ENCODE peak calls at places on chromosomes 1 and 21, in eight cellular contexts. F is GM12891, O is HL-60, E is GM23338, I is prostate gland, B is K562, C is endothelial cell of umbilical vein, X is stomach. Z is an unnamed sample.

GRCh38 chr1:31977361-31978131 is 36.1 kb upstream of the KHDRBS1 start:
- DNase-seq in I (no peak), C (peak), E (peak), B (peak), F (no peak), O (peak), X (no peak), Z (no peak)

GRCh38 chr1:89955311-89955710 is 39.6 kb upstream of the ZNF326 start:
- DNase-seq in O (no peak), X (no peak), F (no peak), I (no peak), E (no peak), C (no peak), B (no peak), Z (no peak)

GRCh38 chr1:119815361-119815760 is 4.1 kb upstream of the REG4 start:
- DNase-seq in X (no peak), C (no peak), O (no peak), B (peak), E (no peak), F (no peak), I (no peak), Z (no peak)

GRCh38 chr21:30257773-30258172 is 25.0 kb downstream of the KRTAP24-1 start:
- DNase-seq in C (no peak), F (no peak), O (no peak), E (peak), B (peak), I (no peak), X (no peak), Z (no peak)

GRCh38 chr1:33986389-33987095 is 122.7 kb downstream of the HMGB4 start:
- DNase-seq in B (no peak), O (no peak), F (no peak), E (no peak), X (peak), I (peak), C (no peak), Z (no peak)

GRCh38 chr1:241918879-241919278 is 38.7 kb upstream of the BECN2 start:
- DNase-seq in O (no peak), F (no peak), E (no peak), X (no peak), I (no peak), B (no peak), C (no peak), Z (no peak)

GRCh38 chr1:228073870-228074545 is 8.5 kb upstream of the ARF1 start:
- DNase-seq in I (no peak), F (no peak), B (peak), O (no peak), E (peak), C (no peak), X (peak), Z (no peak)

GRCh38 chr1:10508511-10508951 is 33.8 kb downstream of the PEX14 start:
- DNase-seq in C (no peak), I (no peak), O (no peak), E (peak), X (no peak), B (no peak), F (no peak), Z (no peak)

GRCh38 chr21:41956926-41957729 is 3.3 kb upstream of the C2CD2 start:
- DNase-seq in F (no peak), B (peak), E (no peak), I (no peak), C (peak), X (no peak), O (peak), Z (no peak)

GRCh38 chr1:72283204-72284083 is 1.1 kb upstream of the NEGR1 start:
- DNase-seq in C (peak), I (peak), O (peak), F (no peak), E (peak), B (no peak), X (peak), Z (peak)
- TF ChIP-seq POLR2AphosphoS5 in C (no peak), I (no peak), O (no peak), F (no peak), E (no peak), B (no peak), X (no peak), Z (no peak)

DNA sequence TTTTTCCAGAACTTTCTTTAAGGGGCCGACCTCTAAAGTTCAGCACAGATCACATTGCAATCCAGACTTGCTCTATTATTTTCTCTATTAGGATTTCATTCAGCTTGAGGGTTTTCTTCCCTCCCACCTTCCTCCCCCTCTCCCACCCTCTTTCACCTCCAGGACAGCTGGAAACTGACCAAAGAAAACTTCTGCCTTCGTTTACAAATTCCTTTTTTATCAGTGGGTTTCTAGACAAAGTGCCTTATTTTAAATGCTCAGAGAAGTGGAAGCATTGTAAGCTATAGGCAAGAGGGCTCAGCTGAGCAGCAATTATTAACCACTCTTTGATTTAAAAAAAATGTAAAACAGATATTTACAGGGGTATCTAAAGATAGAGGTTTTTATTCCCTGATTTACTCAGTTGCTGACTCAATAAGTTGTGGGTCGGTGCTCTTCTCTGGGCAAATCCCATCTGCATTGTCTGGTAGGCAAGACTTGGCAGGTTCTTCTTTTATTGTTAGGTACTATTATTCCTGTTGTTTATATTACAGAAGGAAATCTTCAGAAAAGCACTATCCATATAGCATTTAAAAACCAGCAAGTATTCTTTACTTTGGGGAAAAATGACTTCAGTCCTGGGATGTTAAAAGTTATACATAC is 277.0 kb upstream of the C1orf105 start:
- DNase-seq in B (no peak), F (no peak), O (no peak), C (peak), X (no peak), E (no peak), I (no peak), Z (no peak)
- TF ChIP-seq POLR2AphosphoS5 in B (no peak), F (no peak), O (no peak), C (no peak), X (no peak), E (no peak), I (no peak), Z (no peak)

GRCh38 chr1:229270547-229271447 is at the start of gene RAB4A:
- DNase-seq in F (peak), X (peak), O (peak), I (peak), B (peak), E (peak), C (peak), Z (peak)
- TF ChIP-seq POLR2AphosphoS5 in F (peak), X (peak), O (peak), I (peak), B (peak), E (peak), C (peak), Z (peak)

DNA sequence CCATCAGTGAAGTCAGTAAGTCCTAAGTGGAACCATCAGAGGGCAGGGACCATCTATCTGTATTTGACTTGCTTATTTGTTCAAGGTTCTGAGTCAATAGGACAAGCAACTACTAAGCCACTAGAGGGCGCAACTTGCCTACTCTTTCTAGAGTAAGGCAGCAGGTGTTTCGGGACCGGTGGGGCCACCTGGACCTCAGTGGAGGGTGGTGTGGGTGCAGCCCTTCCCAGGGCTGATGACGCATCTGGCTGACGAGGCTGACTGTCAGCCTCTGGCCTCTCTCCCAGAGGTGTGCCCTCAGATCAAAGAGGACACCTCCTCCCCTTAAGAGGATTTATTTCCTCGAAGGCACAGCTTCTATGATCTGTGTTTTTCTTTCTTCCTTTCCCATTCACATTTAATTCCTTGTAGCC is 6.6 kb downstream of the CBR3 start:
- DNase-seq in B (peak), O (peak), C (peak), E (peak), X (peak), F (peak), I (peak), Z (peak)
- TF ChIP-seq POLR2AphosphoS5 in B (no peak), O (no peak), C (no peak), E (no peak), X (no peak), F (no peak), I (peak), Z (no peak)

DNA sequence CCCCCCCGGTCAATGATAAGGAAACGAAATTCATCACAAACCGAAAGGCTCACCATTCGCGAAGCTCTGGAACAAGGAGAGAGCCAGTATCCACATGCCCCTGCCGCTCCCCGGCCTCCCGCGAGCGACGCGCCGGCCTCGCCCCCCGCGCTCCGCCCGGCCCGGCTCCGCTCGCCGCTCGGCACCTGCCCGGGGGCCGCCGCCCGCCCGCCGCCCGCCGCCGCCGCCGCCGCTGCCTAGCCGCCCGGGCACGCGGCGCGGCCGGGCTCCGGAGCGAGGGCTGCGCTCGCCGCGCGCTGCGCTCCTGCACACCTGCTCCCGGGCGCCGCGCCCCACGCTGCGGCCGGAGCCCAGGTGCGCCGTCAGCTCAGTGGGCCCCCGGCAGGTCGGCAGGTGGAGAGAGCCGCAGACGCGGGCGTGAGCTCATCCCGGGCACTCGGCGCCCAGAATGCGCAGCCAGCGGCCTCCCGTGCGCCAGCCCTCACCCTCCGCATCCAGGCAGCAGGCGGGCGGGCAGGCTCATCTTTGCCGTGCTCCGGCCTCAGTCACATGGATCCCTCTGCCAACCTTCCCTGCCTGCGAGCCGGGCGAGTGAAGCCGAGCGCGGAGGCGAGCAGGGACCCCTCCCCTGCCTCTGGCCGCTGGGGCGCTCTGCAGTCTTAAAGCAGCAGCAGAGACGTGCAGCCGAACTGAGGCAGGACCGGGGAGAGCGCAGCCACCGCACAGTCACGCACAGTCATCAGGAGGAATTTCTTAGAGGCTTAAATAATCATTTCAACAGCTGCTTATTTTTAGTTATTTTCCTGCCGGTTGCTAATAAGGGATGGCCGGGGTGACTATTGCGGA is at the start of gene DSCAM:
- DNase-seq in C (no peak), I (no peak), F (no peak), E (peak), B (no peak), O (no peak), X (no peak), Z (peak)
- TF ChIP-seq POLR2AphosphoS5 in C (no peak), I (no peak), F (no peak), E (no peak), B (no peak), O (no peak), X (no peak), Z (no peak)

GRCh38 chr1:197618065-197618464 is 157.2 kb downstream of the DENND1B start:
- DNase-seq in O (no peak), B (no peak), C (peak), E (no peak), F (no peak), X (no peak), I (no peak), Z (no peak)
- TF ChIP-seq POLR2AphosphoS5 in O (no peak), B (no peak), C (no peak), E (no peak), F (no peak), X (no peak), I (no peak), Z (no peak)

GRCh38 chr21:45448283-45448809 is 43.4 kb downstream of the COL18A1 start:
- DNase-seq in F (no peak), E (no peak), C (no peak), O (no peak), X (no peak), B (no peak), I (no peak), Z (no peak)
- TF ChIP-seq POLR2AphosphoS5 in F (no peak), E (no peak), C (no peak), O (no peak), X (no peak), B (no peak), I (no peak), Z (no peak)

GRCh38 chr1:62212411-62212810 is 17.8 kb downstream of the L1TD1 start:
- DNase-seq in F (no peak), E (no peak), B (no peak), O (no peak), X (no peak), I (no peak), C (no peak), Z (no peak)

GRCh38 chr1:62209931-62210595 is 15.4 kb downstream of the L1TD1 start:
- DNase-seq in X (no peak), F (no peak), C (no peak), E (no peak), O (no peak), I (no peak), B (no peak), Z (no peak)

GRCh38 chr1:62208970-62209369 is 14.3 kb downstream of the L1TD1 start:
- DNase-seq in F (no peak), I (no peak), B (no peak), E (no peak), X (no peak), O (no peak), C (no peak), Z (no peak)

GRCh38 chr1:62210960-62211359 is 16.3 kb downstream of the L1TD1 start:
- DNase-seq in I (no peak), C (no peak), X (no peak), F (no peak), B (no peak), E (no peak), O (no peak), Z (no peak)

DNA sequence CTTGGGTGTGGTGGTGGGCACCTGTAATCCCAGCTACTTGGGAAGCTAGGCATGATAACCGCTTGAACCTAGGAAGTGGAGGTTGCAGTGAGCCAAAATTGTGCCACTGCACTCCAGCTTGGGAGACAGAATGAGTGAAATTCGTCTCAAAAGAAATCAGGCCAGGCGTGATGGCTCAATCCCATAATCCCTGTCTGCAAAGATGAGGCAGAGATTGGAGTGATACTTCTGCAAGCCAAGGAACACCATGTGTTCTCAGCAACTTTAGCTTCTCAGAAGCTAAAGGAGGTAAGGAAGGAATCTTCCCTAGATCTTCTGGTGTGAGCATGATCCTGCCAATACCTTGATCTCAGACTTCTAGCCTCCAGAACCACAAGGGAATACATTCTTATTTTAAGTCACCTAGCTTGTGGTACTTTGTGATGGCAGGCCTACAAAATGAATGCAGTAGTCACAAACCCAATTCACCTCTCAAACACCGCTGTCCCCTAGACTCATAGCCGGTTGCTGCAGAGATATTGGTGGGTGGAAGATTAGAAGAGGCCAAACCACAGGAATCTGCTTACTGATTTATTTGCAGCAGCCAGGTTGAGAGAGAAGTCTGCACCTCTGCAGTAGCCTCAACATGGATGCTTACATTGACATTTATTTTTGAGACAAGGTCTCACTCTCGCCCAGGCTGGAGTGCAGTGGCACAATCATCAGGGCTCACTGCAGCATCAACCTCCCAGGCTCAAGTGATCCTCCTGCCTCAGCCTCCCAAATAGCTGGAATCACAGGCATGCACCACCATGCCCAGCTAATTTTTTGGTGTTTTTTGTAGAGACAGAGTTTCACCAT is 18.6 kb downstream of the L1TD1 start:
- DNase-seq in C (no peak), F (no peak), B (no peak), X (no peak), E (peak), I (no peak), O (no peak), Z (no peak)
- TF ChIP-seq POLR2AphosphoS5 in C (no peak), F (no peak), B (no peak), X (no peak), E (peak), I (no peak), O (no peak), Z (no peak)

GRCh38 chr1:1540817-1541628 is 599 bp upstream of the TMEM240 start:
- DNase-seq in E (peak), X (no peak), F (no peak), C (no peak), B (no peak), I (no peak), O (no peak), Z (no peak)
- TF ChIP-seq POLR2AphosphoS5 in E (peak), X (no peak), F (no peak), C (no peak), B (no peak), I (no peak), O (peak), Z (no peak)